ENCODE peak calls at places on chromosome 11, in nine cellular contexts. K, X, Z, S, E, M, Q, I and U are unnamed samples.

GRCh38 chr11:113504586-113504985 is 29.4 kb upstream of the DRD2 start:
- DNase-seq in I (no peak), Z (no peak), M (no peak), E (no peak), K (no peak), S (no peak), Q (no peak), X (no peak), U (no peak)

GRCh38 chr11:129023968-129024676 is 81.5 kb upstream of the TP53AIP1 start:
- DNase-seq in K (no peak), I (no peak), M (no peak), Q (peak), S (peak), Z (no peak), E (no peak), X (peak), U (no peak)

GRCh38 chr11:42410251-42410956 is 901.4 kb upstream of the API5 start:
- DNase-seq in Q (no peak), Z (no peak), K (no peak), M (no peak), S (no peak), I (no peak), X (no peak), E (no peak), U (no peak)

GRCh38 chr11:119720311-119720710 is 8.7 kb downstream of the NECTIN1 start:
- DNase-seq in S (no peak), K (no peak), E (no peak), Q (no peak), X (no peak), M (no peak), Z (no peak), I (no peak), U (no peak)

GRCh38 chr11:65793625-65794400 is 7.0 kb downstream of the OVOL1 start:
- DNase-seq in I (no peak), K (no peak), M (no peak), S (no peak), E (no peak), Z (no peak), X (no peak), Q (no peak), U (no peak)

GRCh38 chr11:26584818-26585217 is 12.8 kb upstream of the MUC15 start:
- DNase-seq in Q (no peak), Z (no peak), E (no peak), I (no peak), M (no peak), X (no peak), S (no peak), K (no peak), U (no peak)

GRCh38 chr11:30586251-30587144 is at the start of gene MPPED2:
- DNase-seq in Z (peak), M (no peak), E (no peak), K (no peak), Q (peak), X (no peak), S (peak), I (no peak), U (peak)

GRCh38 chr11:9208726-9209501 is 56.2 kb downstream of the DENND5A start:
- DNase-seq in Z (no peak), S (peak), Q (peak), X (no peak), I (no peak), E (no peak), K (no peak), M (no peak), U (no peak)

GRCh38 chr11:62727833-62728721 is at the start of gene TTC9C:
- DNase-seq in X (peak), I (peak), Q (peak), E (peak), M (peak), S (peak), K (peak), Z (peak), U (peak)

GRCh38 chr11:62402226-62402625 is 16.6 kb upstream of the SCGB1A1 start:
- DNase-seq in Z (no peak), M (no peak), S (no peak), X (peak), E (no peak), K (no peak), I (no peak), Q (no peak), U (no peak)

GRCh38 chr11:104984818-104985217 is 16.4 kb upstream of the CASP4 start:
- DNase-seq in E (no peak), Z (no peak), K (no peak), M (no peak), I (no peak), S (no peak), Q (no peak), X (no peak), U (no peak)

GRCh38 chr11:76656571-76657081 is 13.9 kb downstream of the LRRC32 start:
- DNase-seq in Q (no peak), Z (no peak), M (no peak), I (no peak), E (peak), X (peak), S (no peak), K (no peak), U (peak)

GRCh38 chr11:72969894-72970335 is 155.7 kb downstream of the ATG16L2 start:
- DNase-seq in E (no peak), K (peak), Q (no peak), M (peak), I (peak), X (no peak), S (peak), Z (no peak), U (no peak)

GRCh38 chr11:117498791-117499190 is 171.1 kb downstream of the CEP164 start:
- DNase-seq in M (no peak), Q (no peak), I (no peak), E (no peak), S (no peak), X (no peak), K (no peak), Z (no peak), U (no peak)

GRCh38 chr11:22216940-22217339 is 24.1 kb downstream of the ANO5 start:
- DNase-seq in X (no peak), S (no peak), E (no peak), Z (no peak), K (no peak), Q (no peak), M (no peak), I (no peak), U (no peak)

DNA sequence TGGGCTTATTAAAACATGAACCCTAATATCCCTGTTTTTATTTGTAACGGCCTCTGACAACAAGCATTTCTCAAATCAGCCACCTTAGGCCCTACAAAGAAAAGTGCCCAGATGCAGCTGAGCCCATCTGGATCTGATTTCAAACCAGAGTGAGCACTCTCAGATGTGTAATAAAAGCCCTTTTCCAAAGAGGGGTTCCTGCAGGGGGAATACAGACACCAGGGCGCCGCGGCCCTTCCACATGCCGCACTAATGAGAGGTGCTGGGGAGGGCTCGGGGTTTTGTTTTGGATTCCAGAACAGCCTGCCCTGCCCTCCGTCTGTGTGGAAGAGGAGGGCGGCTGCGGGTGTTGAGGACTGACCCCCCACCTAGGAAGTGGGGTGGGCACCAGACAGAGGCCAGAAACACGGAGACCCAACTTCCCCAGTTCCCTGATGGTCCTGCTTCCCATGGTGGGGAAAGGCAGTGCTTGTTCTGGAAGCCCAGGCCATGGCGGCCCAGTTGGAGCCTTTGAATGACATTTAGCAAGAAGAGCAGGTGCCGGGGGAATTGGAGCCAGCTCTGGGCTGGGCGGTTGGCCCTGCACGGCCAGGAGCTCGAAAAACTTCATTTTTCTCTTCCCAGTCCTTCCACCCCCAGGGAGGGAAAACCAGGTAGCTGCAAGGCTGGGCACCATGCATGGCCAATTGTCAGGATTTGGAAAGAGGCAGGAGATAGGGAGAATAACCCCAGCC is 63.7 kb downstream of the MACROD1 start:
- DNase-seq in X (no peak), Q (no peak), K (no peak), S (no peak), Z (no peak), M (no peak), E (no peak), I (no peak), U (no peak)
- TF ChIP-seq CTCF in X (no peak), Q (no peak), K (no peak), S (no peak), Z (no peak), M (no peak), E (no peak), I (no peak), U (no peak)

GRCh38 chr11:79431535-79431934 is 9.3 kb downstream of the TENM4 start:
- DNase-seq in M (peak), S (no peak), E (no peak), X (no peak), I (no peak), K (no peak), Z (no peak), Q (no peak), U (no peak)

GRCh38 chr11:79428406-79428805 is 12.4 kb downstream of the TENM4 start:
- DNase-seq in I (no peak), E (no peak), S (no peak), X (no peak), Z (no peak), K (no peak), Q (no peak), M (peak), U (no peak)

GRCh38 chr11:79434263-79434662 is 6.6 kb downstream of the TENM4 start:
- DNase-seq in M (no peak), S (no peak), E (no peak), Q (no peak), X (no peak), I (no peak), Z (no peak), K (no peak), U (no peak)

GRCh38 chr11:79427126-79427525 is 13.7 kb downstream of the TENM4 start:
- DNase-seq in K (no peak), X (no peak), S (no peak), Q (no peak), M (no peak), Z (no peak), E (no peak), I (no peak), U (no peak)

GRCh38 chr11:79430280-79430679 is 10.6 kb downstream of the TENM4 start:
- DNase-seq in Q (no peak), X (no peak), K (no peak), S (no peak), M (no peak), Z (no peak), E (no peak), I (no peak), U (no peak)
- TF ChIP-seq CTCF in Q (no peak), X (no peak), K (no peak), S (no peak), M (peak), Z (no peak), E (no peak), I (no peak), U (no peak)

GRCh38 chr11:10514210-10514609 is 26.8 kb downstream of the RNF141 start:
- DNase-seq in Q (no peak), S (peak), Z (no peak), E (no peak), X (no peak), I (no peak), K (no peak), M (no peak), U (no peak)
- TF ChIP-seq CTCF in Q (peak), S (peak), Z (peak), E (no peak), X (no peak), I (no peak), K (peak), M (peak), U (no peak)

GRCh38 chr11:125174057-125174456 is 9.5 kb downstream of the PKNOX2 start:
- DNase-seq in Q (no peak), K (no peak), S (no peak), E (no peak), X (no peak), Z (no peak), I (no peak), M (no peak), U (no peak)
- TF ChIP-seq CTCF in Q (no peak), K (no peak), S (no peak), E (no peak), X (no peak), Z (no peak), I (no peak), M (no peak), U (no peak)

GRCh38 chr11:40921256-40921655 is 538.2 kb downstream of the LRRC4C start:
- DNase-seq in I (no peak), S (no peak), Z (no peak), E (no peak), M (no peak), K (no peak), Q (no peak), X (no peak), U (no peak)

DNA sequence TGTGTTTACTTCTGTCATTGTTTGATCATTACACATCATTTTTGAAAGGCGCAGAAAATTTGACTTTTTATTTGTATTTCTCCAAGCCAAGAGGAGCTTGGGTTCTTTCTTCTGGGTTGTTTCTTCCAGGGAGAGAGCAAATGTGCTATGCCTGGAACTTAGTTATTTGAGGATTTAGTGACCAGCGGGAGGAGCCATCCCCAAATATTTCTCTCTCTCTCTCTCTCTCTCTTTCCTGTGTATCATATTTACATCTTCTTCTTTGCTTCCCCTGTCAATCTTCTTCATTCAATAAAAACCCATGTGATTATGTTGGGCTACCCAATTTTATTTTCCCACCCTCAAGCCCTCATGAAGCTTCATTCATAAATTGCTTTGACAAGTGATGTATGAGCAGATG is 534.5 kb downstream of the LRRC4C start:
- DNase-seq in Q (no peak), E (no peak), K (no peak), Z (no peak), I (no peak), M (no peak), S (no peak), X (no peak), U (no peak)
- TF ChIP-seq CTCF in Q (no peak), E (no peak), K (no peak), Z (no peak), I (no peak), M (no peak), S (no peak), X (no peak), U (no peak)

GRCh38 chr11:107014871-107015270 is 3.4 kb downstream of the GUCY1A2 start:
- DNase-seq in Z (no peak), K (no peak), E (no peak), I (no peak), Q (no peak), X (no peak), S (peak), M (no peak), U (no peak)

GRCh38 chr11:107018274-107018901 is at the start of gene GUCY1A2:
- DNase-seq in I (no peak), E (no peak), K (no peak), Z (peak), S (peak), Q (peak), M (no peak), X (no peak), U (no peak)

GRCh38 chr11:107018902-107019493 is 722 bp upstream of the GUCY1A2 start:
- DNase-seq in S (peak), M (peak), Q (peak), I (no peak), Z (peak), K (no peak), X (peak), E (no peak), U (no peak)

GRCh38 chr11:107017104-107017432 is 1.2 kb downstream of the GUCY1A2 start:
- DNase-seq in E (no peak), S (peak), Q (no peak), K (no peak), I (no peak), M (no peak), X (no peak), Z (no peak), U (no peak)

GRCh38 chr11:107017433-107018227 is 646 bp downstream of the GUCY1A2 start:
- DNase-seq in X (no peak), Z (peak), M (no peak), E (no peak), I (no peak), S (peak), Q (peak), K (no peak), U (no peak)
- TF ChIP-seq CTCF in X (no peak), Z (peak), M (peak), E (no peak), I (peak), S (peak), Q (peak), K (peak), U (no peak)

GRCh38 chr11:11163669-11164377 is 189.2 kb downstream of the CSNK2A3 start:
- DNase-seq in K (no peak), M (no peak), S (no peak), E (no peak), Z (no peak), I (no peak), Q (no peak), X (no peak), U (no peak)

GRCh38 chr11:11167806-11168205 is 185.2 kb downstream of the CSNK2A3 start:
- DNase-seq in I (no peak), E (no peak), X (no peak), Z (no peak), M (no peak), K (no peak), Q (no peak), S (no peak), U (no peak)

DNA sequence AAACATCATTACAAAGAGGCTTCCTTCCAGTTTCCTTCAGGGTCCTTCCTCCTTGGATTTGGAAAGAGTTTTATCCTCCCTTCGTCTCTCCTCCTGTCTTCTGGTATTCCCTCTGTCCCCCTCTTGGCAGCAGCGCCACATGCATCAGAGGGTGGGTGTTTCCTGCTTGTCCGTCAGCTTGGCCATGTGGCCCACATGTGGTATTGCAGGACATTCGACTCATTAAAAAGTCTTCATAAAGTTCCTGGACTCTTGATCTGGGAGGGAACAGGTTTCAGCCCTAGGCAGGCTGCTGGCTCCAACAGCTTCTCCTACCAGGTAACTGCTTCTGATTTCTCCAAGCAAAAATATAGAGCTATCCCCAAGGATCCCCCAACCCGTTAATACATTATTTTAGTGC is 189.8 kb downstream of the CSNK2A3 start:
- DNase-seq in X (no peak), S (peak), Z (no peak), E (no peak), Q (no peak), M (no peak), K (no peak), I (no peak), U (no peak)
- TF ChIP-seq CTCF in X (no peak), S (peak), Z (no peak), E (no peak), Q (peak), M (peak), K (no peak), I (peak), U (no peak)

GRCh38 chr11:37657645-37658044 is 1059.6 kb upstream of the RAG2 start:
- DNase-seq in S (peak), Z (no peak), K (no peak), I (no peak), Q (no peak), X (no peak), M (peak), E (no peak), U (no peak)
- TF ChIP-seq CTCF in S (peak), Z (peak), K (peak), I (no peak), Q (peak), X (no peak), M (peak), E (no peak), U (no peak)